ENCODE peak calls at places on chromosomes 4 and X, in five cellular contexts. One of them, this sample, is unnamed. For H3K4me1, the result is how much of the 10 kb centered on the place peaks cover.

GRCh38 chr4:85491527-85491926 is 16.6 kb downstream of the ARHGAP24 start:
- DNase-seq in thoracic aorta: no peak
- DNase-seq in CD8-positive, alpha-beta memory T cell: no peak
- DNase-seq in lower lobe of right lung: no peak
- DNase-seq in keratinocyte: no peak
- DNase-seq in this sample: no peak

GRCh38 chrX:113212052-113212451 is 371.4 kb upstream of the AMOT start:
- DNase-seq in keratinocyte: no peak
- DNase-seq in CD8-positive, alpha-beta memory T cell: no peak
- DNase-seq in lower lobe of right lung: no peak
- DNase-seq in thoracic aorta: no peak
- DNase-seq in this sample: no peak

GRCh38 chr4:57080781-57081650 is 29.2 kb downstream of the IGFBP7 start:
- DNase-seq in thoracic aorta: no peak
- DNase-seq in lower lobe of right lung: no peak
- DNase-seq in keratinocyte: peak
- DNase-seq in CD8-positive, alpha-beta memory T cell: no peak
- DNase-seq in this sample: no peak

GRCh38 chr4:166043801-166044200 is 170.8 kb downstream of the TLL1 start:
- DNase-seq in keratinocyte: no peak
- DNase-seq in lower lobe of right lung: no peak
- DNase-seq in CD8-positive, alpha-beta memory T cell: no peak
- DNase-seq in thoracic aorta: no peak
- DNase-seq in this sample: no peak

GRCh38 chrX:10171291-10171690 is 14.5 kb downstream of the CLCN4 start:
- DNase-seq in thoracic aorta: no peak
- DNase-seq in CD8-positive, alpha-beta memory T cell: no peak
- DNase-seq in keratinocyte: no peak
- DNase-seq in lower lobe of right lung: no peak
- DNase-seq in this sample: no peak

GRCh38 chrX:150361777-150362351 is 1.3 kb upstream of the MAMLD1 start:
- DNase-seq in lower lobe of right lung: peak
- DNase-seq in thoracic aorta: no peak
- DNase-seq in keratinocyte: no peak
- DNase-seq in CD8-positive, alpha-beta memory T cell: no peak
- DNase-seq in this sample: peak

GRCh38 chr4:25807101-25807728 is 55.6 kb downstream of the SEL1L3 start:
- DNase-seq in thoracic aorta: no peak
- DNase-seq in CD8-positive, alpha-beta memory T cell: no peak
- DNase-seq in keratinocyte: no peak
- DNase-seq in lower lobe of right lung: no peak
- DNase-seq in this sample: no peak

GRCh38 chrX:136765957-136766356 is 14.8 kb downstream of the ARHGEF6 start:
- DNase-seq in thoracic aorta: no peak
- DNase-seq in keratinocyte: no peak
- DNase-seq in CD8-positive, alpha-beta memory T cell: no peak
- DNase-seq in lower lobe of right lung: no peak
- DNase-seq in this sample: no peak

GRCh38 chr4:93835929-93836328 is 7.4 kb downstream of the ATOH1 start:
- DNase-seq in lower lobe of right lung: no peak
- DNase-seq in thoracic aorta: no peak
- DNase-seq in CD8-positive, alpha-beta memory T cell: no peak
- DNase-seq in keratinocyte: no peak
- DNase-seq in this sample: no peak

GRCh38 chrX:117788339-117788738 is 328.3 kb downstream of the KLHL13 start:
- DNase-seq in thoracic aorta: no peak
- DNase-seq in keratinocyte: no peak
- DNase-seq in lower lobe of right lung: no peak
- DNase-seq in CD8-positive, alpha-beta memory T cell: no peak
- DNase-seq in this sample: no peak

GRCh38 chr4:168848977-168849687 is 160.9 kb downstream of the CBR4 start:
- DNase-seq in keratinocyte: no peak
- DNase-seq in CD8-positive, alpha-beta memory T cell: no peak
- DNase-seq in thoracic aorta: no peak
- DNase-seq in lower lobe of right lung: no peak
- DNase-seq in this sample: no peak

GRCh38 chr4:87066403-87067119 is 131.8 kb downstream of the AFF1 start:
- DNase-seq in lower lobe of right lung: no peak
- DNase-seq in CD8-positive, alpha-beta memory T cell: no peak
- DNase-seq in thoracic aorta: no peak
- DNase-seq in keratinocyte: no peak
- DNase-seq in this sample: no peak

GRCh38 chr4:126775485-126776106 is 857.2 kb upstream of the INTU start:
- DNase-seq in lower lobe of right lung: no peak
- DNase-seq in CD8-positive, alpha-beta memory T cell: no peak
- DNase-seq in thoracic aorta: no peak
- DNase-seq in keratinocyte: no peak
- DNase-seq in this sample: no peak

DNA sequence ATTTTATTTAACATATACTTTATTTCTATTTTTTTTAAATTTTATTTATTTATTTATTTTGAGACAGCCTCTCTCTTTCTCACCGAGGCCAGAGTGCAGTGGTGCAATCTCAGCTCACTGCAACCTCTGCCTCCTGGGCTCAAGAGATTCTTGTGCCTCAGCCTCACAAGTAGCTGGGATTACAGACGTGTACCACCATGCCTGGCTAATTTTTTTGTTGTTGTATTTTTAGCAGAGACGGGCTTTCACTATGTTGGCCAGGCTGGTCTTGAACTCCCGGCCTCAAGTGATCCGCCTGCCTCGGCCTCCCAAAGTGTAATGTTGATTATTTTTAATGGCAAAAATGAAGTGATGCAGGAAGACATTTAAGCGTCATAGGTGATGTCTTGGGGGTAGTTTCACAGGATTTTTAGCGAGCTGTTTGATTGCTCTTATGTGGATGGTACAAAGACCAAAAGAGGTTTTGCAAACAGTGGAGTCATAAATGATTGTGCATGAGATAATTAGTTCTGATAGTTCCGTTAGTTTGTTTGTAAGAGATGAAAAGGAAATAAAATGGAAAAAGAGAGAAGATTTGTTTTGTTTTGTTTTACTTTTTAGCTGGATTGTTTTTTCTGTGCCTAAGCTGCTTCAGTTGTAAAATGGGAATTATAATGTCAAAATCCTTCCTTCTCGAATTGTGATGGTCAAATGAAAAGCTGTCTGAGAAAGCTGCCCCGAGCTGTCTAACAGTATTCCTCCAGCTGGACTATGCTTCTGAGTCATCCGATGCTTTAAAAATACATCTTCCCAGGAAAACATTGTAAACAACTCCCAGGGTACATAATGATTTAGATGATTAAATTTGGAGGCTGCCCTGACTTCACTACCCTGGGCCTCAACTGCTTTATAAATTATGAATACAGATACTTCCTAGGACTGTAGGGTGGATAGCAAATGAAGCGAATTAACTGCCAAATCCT is 14.7 kb downstream of the RHOH start:
- DNase-seq in keratinocyte: no peak
- DNase-seq in lower lobe of right lung: no peak
- DNase-seq in CD8-positive, alpha-beta memory T cell: no peak
- DNase-seq in thoracic aorta: no peak
- DNase-seq in this sample: no peak
- H3K4me1 ChIP-seq in keratinocyte: under half
- H3K4me1 ChIP-seq in lower lobe of right lung: under half
- H3K4me1 ChIP-seq in CD8-positive, alpha-beta memory T cell: half or more
- H3K4me1 ChIP-seq in thoracic aorta: under half
- H3K4me1 ChIP-seq in this sample: half or more

GRCh38 chr4:53529025-53529424 is 62.3 kb downstream of the LNX1 start:
- DNase-seq in thoracic aorta: no peak
- DNase-seq in CD8-positive, alpha-beta memory T cell: no peak
- DNase-seq in lower lobe of right lung: no peak
- DNase-seq in keratinocyte: no peak
- DNase-seq in this sample: no peak
- H3K4me3 ChIP-seq in thoracic aorta: no peak
- H3K4me3 ChIP-seq in CD8-positive, alpha-beta memory T cell: no peak
- H3K4me3 ChIP-seq in lower lobe of right lung: no peak
- H3K4me3 ChIP-seq in keratinocyte: no peak
- H3K4me3 ChIP-seq in this sample: no peak

GRCh38 chr4:754221-755120 is 48.8 kb downstream of the PCGF3 start:
- DNase-seq in thoracic aorta: no peak
- DNase-seq in keratinocyte: no peak
- DNase-seq in CD8-positive, alpha-beta memory T cell: no peak
- DNase-seq in lower lobe of right lung: peak
- DNase-seq in this sample: no peak

GRCh38 chr4:761086-761485 is 55.5 kb downstream of the PCGF3 start:
- DNase-seq in lower lobe of right lung: peak
- DNase-seq in thoracic aorta: no peak
- DNase-seq in CD8-positive, alpha-beta memory T cell: no peak
- DNase-seq in keratinocyte: no peak
- DNase-seq in this sample: no peak

GRCh38 chr4:761739-762138 is 56.1 kb downstream of the PCGF3 start:
- DNase-seq in thoracic aorta: no peak
- DNase-seq in CD8-positive, alpha-beta memory T cell: no peak
- DNase-seq in lower lobe of right lung: peak
- DNase-seq in keratinocyte: no peak
- DNase-seq in this sample: no peak

GRCh38 chr4:760616-761015 is 55.0 kb downstream of the PCGF3 start:
- DNase-seq in CD8-positive, alpha-beta memory T cell: no peak
- DNase-seq in lower lobe of right lung: peak
- DNase-seq in thoracic aorta: no peak
- DNase-seq in keratinocyte: no peak
- DNase-seq in this sample: no peak

GRCh38 chr4:757111-757510 is 51.5 kb downstream of the PCGF3 start:
- DNase-seq in thoracic aorta: no peak
- DNase-seq in lower lobe of right lung: peak
- DNase-seq in keratinocyte: no peak
- DNase-seq in CD8-positive, alpha-beta memory T cell: no peak
- DNase-seq in this sample: no peak
- H3K4me1 ChIP-seq in thoracic aorta: under half
- H3K4me1 ChIP-seq in lower lobe of right lung: under half
- H3K4me1 ChIP-seq in keratinocyte: under half
- H3K4me1 ChIP-seq in CD8-positive, alpha-beta memory T cell: under half
- H3K4me1 ChIP-seq in this sample: under half

DNA sequence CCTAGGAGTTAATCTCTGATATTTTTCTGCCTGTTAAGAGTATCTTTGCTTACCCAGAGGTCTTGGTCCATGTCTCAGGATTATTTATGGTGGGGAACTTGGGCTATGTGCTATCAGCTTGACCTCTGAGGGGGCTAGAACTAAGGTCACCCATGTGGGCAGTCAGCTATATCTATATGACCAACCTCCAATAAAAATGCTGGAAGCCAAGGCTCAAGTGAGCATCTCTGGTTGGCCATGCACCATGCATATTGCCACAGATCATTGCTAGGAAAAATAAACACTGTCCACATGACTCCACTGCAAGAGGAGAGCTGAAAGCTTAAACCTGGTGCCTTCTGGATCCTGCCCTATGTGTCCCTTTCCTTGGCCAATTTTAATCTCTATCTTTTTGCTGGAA is 196.5 kb upstream of the SLC7A11 start:
- DNase-seq in thoracic aorta: no peak
- DNase-seq in keratinocyte: no peak
- DNase-seq in CD8-positive, alpha-beta memory T cell: no peak
- DNase-seq in lower lobe of right lung: no peak
- DNase-seq in this sample: no peak
- H3K4me3 ChIP-seq in thoracic aorta: no peak
- H3K4me3 ChIP-seq in keratinocyte: no peak
- H3K4me3 ChIP-seq in CD8-positive, alpha-beta memory T cell: no peak
- H3K4me3 ChIP-seq in lower lobe of right lung: no peak
- H3K4me3 ChIP-seq in this sample: no peak

GRCh38 chr4:134189480-134189879 is 12.1 kb downstream of the PABPC4L start:
- DNase-seq in CD8-positive, alpha-beta memory T cell: no peak
- DNase-seq in thoracic aorta: no peak
- DNase-seq in lower lobe of right lung: no peak
- DNase-seq in keratinocyte: no peak
- DNase-seq in this sample: no peak

DNA sequence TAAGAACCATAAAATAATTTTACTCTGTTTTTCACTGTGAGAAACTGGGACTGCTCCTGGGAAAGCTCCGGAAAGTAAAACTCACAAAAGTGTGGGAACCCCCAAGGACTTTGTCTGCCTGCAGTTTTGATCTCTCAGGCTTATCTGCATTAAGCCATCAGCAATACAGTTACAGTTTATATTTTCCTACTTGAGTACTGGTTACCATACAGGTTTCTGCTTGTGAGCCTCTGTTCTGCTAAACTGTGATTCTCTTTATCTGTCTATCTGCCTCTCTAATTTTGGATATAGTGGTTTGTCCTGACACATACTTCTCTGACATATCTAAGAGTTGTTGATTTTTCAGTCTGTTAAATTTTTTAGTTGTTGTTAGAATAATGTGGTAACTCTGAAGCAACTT is 11.6 kb downstream of the PABPC4L start:
- DNase-seq in thoracic aorta: no peak
- DNase-seq in CD8-positive, alpha-beta memory T cell: no peak
- DNase-seq in keratinocyte: no peak
- DNase-seq in lower lobe of right lung: no peak
- DNase-seq in this sample: no peak
- H3K4me1 ChIP-seq in thoracic aorta: under half
- H3K4me1 ChIP-seq in CD8-positive, alpha-beta memory T cell: under half
- H3K4me1 ChIP-seq in keratinocyte: under half
- H3K4me1 ChIP-seq in lower lobe of right lung: under half
- H3K4me1 ChIP-seq in this sample: under half

GRCh38 chr4:77917075-77917474 is 54.4 kb downstream of the MRPL1 start:
- DNase-seq in lower lobe of right lung: no peak
- DNase-seq in CD8-positive, alpha-beta memory T cell: no peak
- DNase-seq in keratinocyte: no peak
- DNase-seq in thoracic aorta: no peak
- DNase-seq in this sample: no peak
- H3K4me3 ChIP-seq in lower lobe of right lung: no peak
- H3K4me3 ChIP-seq in CD8-positive, alpha-beta memory T cell: no peak
- H3K4me3 ChIP-seq in keratinocyte: no peak
- H3K4me3 ChIP-seq in thoracic aorta: no peak
- H3K4me3 ChIP-seq in this sample: no peak

DNA sequence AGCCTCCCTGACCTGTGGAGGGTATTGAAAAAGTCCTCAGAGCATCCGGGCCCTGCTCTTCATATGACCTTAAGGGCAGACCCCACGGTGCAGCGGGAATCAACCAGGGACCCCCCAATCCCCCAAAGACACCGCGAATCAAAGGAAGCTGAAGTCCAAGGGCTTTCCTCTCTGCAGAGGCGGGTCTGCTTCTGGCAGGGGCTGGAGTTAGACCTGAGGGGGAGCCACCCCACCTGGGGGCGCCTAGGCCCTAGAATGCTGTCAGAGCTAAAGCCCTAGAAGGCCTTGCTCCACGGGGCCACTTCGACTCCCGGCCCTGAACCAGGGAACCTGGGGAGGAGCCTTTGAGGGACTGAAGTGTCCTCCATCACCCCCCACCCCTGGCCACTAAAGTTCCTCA is 2.8 kb upstream of the HAUS7 start:
- DNase-seq in CD8-positive, alpha-beta memory T cell: no peak
- DNase-seq in thoracic aorta: no peak
- DNase-seq in keratinocyte: no peak
- DNase-seq in lower lobe of right lung: no peak
- DNase-seq in this sample: no peak
- H3K4me1 ChIP-seq in CD8-positive, alpha-beta memory T cell: under half
- H3K4me1 ChIP-seq in thoracic aorta: half or more
- H3K4me1 ChIP-seq in keratinocyte: under half
- H3K4me1 ChIP-seq in lower lobe of right lung: under half
- H3K4me1 ChIP-seq in this sample: under half

This sample was measured in naive thymus-derived CD4-positive, alpha-beta T cell.